ENCODE peak calls at places on chromosomes 11 and 22, in eight cellular contexts. One of them, this sample, is unnamed. For H3K4me1, the result is how much of the 10 kb centered on the place peaks cover.

GRCh38 chr11:82996966-82997606 is 74.6 kb downstream of the RAB30 start:
- DNase-seq in body of pancreas: no peak
- DNase-seq in CD8-positive, alpha-beta T cell: no peak
- DNase-seq in pancreas: peak
- DNase-seq in transverse colon: peak
- DNase-seq in HCT116: no peak
- DNase-seq in fibroblast of lung: no peak
- DNase-seq in psoas muscle: no peak
- DNase-seq in this sample: no peak

GRCh38 chr11:131845255-131845654 is 474.8 kb downstream of the NTM start:
- DNase-seq in transverse colon: no peak
- DNase-seq in body of pancreas: no peak
- DNase-seq in pancreas: no peak
- DNase-seq in CD8-positive, alpha-beta T cell: no peak
- DNase-seq in HCT116: no peak
- DNase-seq in fibroblast of lung: no peak
- DNase-seq in psoas muscle: no peak
- DNase-seq in this sample: no peak

GRCh38 chr11:19935507-19935906 is 222.9 kb downstream of the NAV2 start:
- DNase-seq in body of pancreas: no peak
- DNase-seq in HCT116: no peak
- DNase-seq in psoas muscle: no peak
- DNase-seq in transverse colon: no peak
- DNase-seq in pancreas: no peak
- DNase-seq in fibroblast of lung: peak
- DNase-seq in CD8-positive, alpha-beta T cell: no peak
- DNase-seq in this sample: no peak

GRCh38 chr11:130710022-130710421 is 206.3 kb downstream of the SNX19 start:
- DNase-seq in pancreas: no peak
- DNase-seq in HCT116: no peak
- DNase-seq in psoas muscle: no peak
- DNase-seq in body of pancreas: no peak
- DNase-seq in CD8-positive, alpha-beta T cell: no peak
- DNase-seq in transverse colon: no peak
- DNase-seq in fibroblast of lung: no peak
- DNase-seq in this sample: no peak

GRCh38 chr22:40531951-40532900 is 104.3 kb downstream of the MRTFA start:
- DNase-seq in fibroblast of lung: no peak
- DNase-seq in HCT116: no peak
- DNase-seq in pancreas: no peak
- DNase-seq in transverse colon: no peak
- DNase-seq in psoas muscle: no peak
- DNase-seq in CD8-positive, alpha-beta T cell: no peak
- DNase-seq in body of pancreas: no peak
- DNase-seq in this sample: no peak

GRCh38 chr22:49780281-49780991 is 47.2 kb downstream of the BRD1 start:
- DNase-seq in HCT116: no peak
- DNase-seq in CD8-positive, alpha-beta T cell: no peak
- DNase-seq in psoas muscle: peak
- DNase-seq in body of pancreas: no peak
- DNase-seq in transverse colon: no peak
- DNase-seq in pancreas: no peak
- DNase-seq in fibroblast of lung: no peak
- DNase-seq in this sample: no peak

GRCh38 chr22:39475902-39476301 is 19.1 kb downstream of the MGAT3 start:
- DNase-seq in psoas muscle: peak
- DNase-seq in body of pancreas: no peak
- DNase-seq in fibroblast of lung: no peak
- DNase-seq in HCT116: no peak
- DNase-seq in CD8-positive, alpha-beta T cell: peak
- DNase-seq in pancreas: no peak
- DNase-seq in transverse colon: no peak
- DNase-seq in this sample: no peak

GRCh38 chr11:83685730-83686129 is 399.6 kb upstream of the CCDC90B start:
- DNase-seq in fibroblast of lung: no peak
- DNase-seq in psoas muscle: no peak
- DNase-seq in body of pancreas: no peak
- DNase-seq in CD8-positive, alpha-beta T cell: no peak
- DNase-seq in transverse colon: no peak
- DNase-seq in pancreas: no peak
- DNase-seq in HCT116: no peak
- DNase-seq in this sample: no peak

GRCh38 chr11:85787168-85787567 is 23.8 kb downstream of the SYTL2 start:
- DNase-seq in pancreas: no peak
- DNase-seq in CD8-positive, alpha-beta T cell: no peak
- DNase-seq in body of pancreas: no peak
- DNase-seq in psoas muscle: no peak
- DNase-seq in transverse colon: no peak
- DNase-seq in fibroblast of lung: no peak
- DNase-seq in HCT116: no peak
- DNase-seq in this sample: no peak

GRCh38 chr11:30392221-30392784 is 69.4 kb downstream of the ARL14EP start:
- DNase-seq in transverse colon: no peak
- DNase-seq in CD8-positive, alpha-beta T cell: no peak
- DNase-seq in HCT116: no peak
- DNase-seq in body of pancreas: no peak
- DNase-seq in pancreas: no peak
- DNase-seq in fibroblast of lung: peak
- DNase-seq in psoas muscle: no peak
- DNase-seq in this sample: no peak

GRCh38 chr22:29445508-29445907 is 7.1 kb downstream of the RFPL1 start:
- DNase-seq in pancreas: no peak
- DNase-seq in HCT116: no peak
- DNase-seq in body of pancreas: no peak
- DNase-seq in fibroblast of lung: no peak
- DNase-seq in psoas muscle: no peak
- DNase-seq in CD8-positive, alpha-beta T cell: no peak
- DNase-seq in transverse colon: no peak
- DNase-seq in this sample: no peak

GRCh38 chr22:36323182-36323854 is 64.4 kb downstream of the MYH9 start:
- DNase-seq in CD8-positive, alpha-beta T cell: no peak
- DNase-seq in transverse colon: peak
- DNase-seq in body of pancreas: no peak
- DNase-seq in psoas muscle: no peak
- DNase-seq in HCT116: no peak
- DNase-seq in pancreas: no peak
- DNase-seq in fibroblast of lung: peak
- DNase-seq in this sample: no peak

GRCh38 chr22:45008853-45009751 is 703 bp downstream of the PHF21B start:
- DNase-seq in psoas muscle: no peak
- DNase-seq in pancreas: no peak
- DNase-seq in fibroblast of lung: no peak
- DNase-seq in transverse colon: no peak
- DNase-seq in body of pancreas: no peak
- DNase-seq in HCT116: no peak
- DNase-seq in CD8-positive, alpha-beta T cell: no peak
- DNase-seq in this sample: no peak
- H3K4me3 ChIP-seq in psoas muscle: peak
- H3K4me3 ChIP-seq in pancreas: no peak
- H3K4me3 ChIP-seq in fibroblast of lung: no peak
- H3K4me3 ChIP-seq in transverse colon: peak
- H3K4me3 ChIP-seq in body of pancreas: no peak
- H3K4me3 ChIP-seq in HCT116: no peak
- H3K4me3 ChIP-seq in CD8-positive, alpha-beta T cell: no peak
- H3K4me3 ChIP-seq in this sample: no peak

DNA sequence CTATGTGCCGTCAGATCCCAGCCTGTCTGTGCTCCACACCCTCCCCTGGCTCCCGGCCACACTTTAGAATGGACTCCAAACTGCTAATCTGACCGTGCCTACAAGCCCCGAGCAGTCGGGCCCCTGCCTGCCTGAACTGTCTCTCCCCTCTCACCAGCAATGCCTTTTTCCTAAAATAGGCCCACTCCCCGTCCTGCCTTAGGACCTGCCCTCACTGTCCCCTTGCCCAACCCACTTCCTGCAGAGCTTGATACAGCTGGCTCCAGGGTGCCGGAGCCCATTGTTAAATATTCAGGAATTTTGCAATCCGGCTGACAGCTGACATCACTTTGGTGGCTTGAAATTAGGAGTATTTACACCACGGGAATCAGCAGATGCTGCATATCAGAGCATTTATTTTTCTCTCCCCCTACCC is 21.4 kb downstream of the MN1 start:
- DNase-seq in psoas muscle: no peak
- DNase-seq in body of pancreas: no peak
- DNase-seq in pancreas: no peak
- DNase-seq in fibroblast of lung: no peak
- DNase-seq in transverse colon: no peak
- DNase-seq in CD8-positive, alpha-beta T cell: no peak
- DNase-seq in HCT116: no peak
- DNase-seq in this sample: no peak
- H3K27ac ChIP-seq in psoas muscle: peak
- H3K27ac ChIP-seq in body of pancreas: no peak
- H3K27ac ChIP-seq in pancreas: no peak
- H3K27ac ChIP-seq in fibroblast of lung: no peak
- H3K27ac ChIP-seq in transverse colon: peak
- H3K27ac ChIP-seq in CD8-positive, alpha-beta T cell: no peak
- H3K27ac ChIP-seq in HCT116: no peak
- H3K27ac ChIP-seq in this sample: no peak

GRCh38 chr22:19344420-19344819 is 52.9 kb upstream of the CLTCL1 start:
- DNase-seq in CD8-positive, alpha-beta T cell: no peak
- DNase-seq in transverse colon: no peak
- DNase-seq in body of pancreas: no peak
- DNase-seq in pancreas: no peak
- DNase-seq in HCT116: no peak
- DNase-seq in psoas muscle: no peak
- DNase-seq in fibroblast of lung: no peak
- DNase-seq in this sample: no peak
- H3K4me1 ChIP-seq in CD8-positive, alpha-beta T cell: under half
- H3K4me1 ChIP-seq in transverse colon: under half
- H3K4me1 ChIP-seq in body of pancreas: under half
- H3K4me1 ChIP-seq in pancreas: under half
- H3K4me1 ChIP-seq in HCT116: under half
- H3K4me1 ChIP-seq in psoas muscle: under half
- H3K4me1 ChIP-seq in fibroblast of lung: under half
- H3K4me1 ChIP-seq in this sample: under half

GRCh38 chr11:8709002-8709672 is 26.5 kb downstream of the RPL27A start:
- DNase-seq in transverse colon: peak
- DNase-seq in HCT116: no peak
- DNase-seq in body of pancreas: peak
- DNase-seq in psoas muscle: peak
- DNase-seq in fibroblast of lung: peak
- DNase-seq in pancreas: no peak
- DNase-seq in CD8-positive, alpha-beta T cell: no peak
- DNase-seq in this sample: peak

GRCh38 chr11:8705171-8705570 is 22.6 kb downstream of the RPL27A start:
- DNase-seq in psoas muscle: no peak
- DNase-seq in body of pancreas: no peak
- DNase-seq in pancreas: no peak
- DNase-seq in transverse colon: no peak
- DNase-seq in fibroblast of lung: no peak
- DNase-seq in HCT116: no peak
- DNase-seq in CD8-positive, alpha-beta T cell: no peak
- DNase-seq in this sample: no peak

GRCh38 chr11:8706673-8707432 is 24.3 kb downstream of the RPL27A start:
- DNase-seq in fibroblast of lung: no peak
- DNase-seq in pancreas: no peak
- DNase-seq in CD8-positive, alpha-beta T cell: no peak
- DNase-seq in transverse colon: no peak
- DNase-seq in body of pancreas: no peak
- DNase-seq in psoas muscle: no peak
- DNase-seq in HCT116: no peak
- DNase-seq in this sample: no peak

GRCh38 chr11:8709777-8710176 is 27.2 kb downstream of the RPL27A start:
- DNase-seq in transverse colon: no peak
- DNase-seq in fibroblast of lung: no peak
- DNase-seq in CD8-positive, alpha-beta T cell: no peak
- DNase-seq in HCT116: no peak
- DNase-seq in psoas muscle: no peak
- DNase-seq in pancreas: no peak
- DNase-seq in body of pancreas: no peak
- DNase-seq in this sample: no peak

DNA sequence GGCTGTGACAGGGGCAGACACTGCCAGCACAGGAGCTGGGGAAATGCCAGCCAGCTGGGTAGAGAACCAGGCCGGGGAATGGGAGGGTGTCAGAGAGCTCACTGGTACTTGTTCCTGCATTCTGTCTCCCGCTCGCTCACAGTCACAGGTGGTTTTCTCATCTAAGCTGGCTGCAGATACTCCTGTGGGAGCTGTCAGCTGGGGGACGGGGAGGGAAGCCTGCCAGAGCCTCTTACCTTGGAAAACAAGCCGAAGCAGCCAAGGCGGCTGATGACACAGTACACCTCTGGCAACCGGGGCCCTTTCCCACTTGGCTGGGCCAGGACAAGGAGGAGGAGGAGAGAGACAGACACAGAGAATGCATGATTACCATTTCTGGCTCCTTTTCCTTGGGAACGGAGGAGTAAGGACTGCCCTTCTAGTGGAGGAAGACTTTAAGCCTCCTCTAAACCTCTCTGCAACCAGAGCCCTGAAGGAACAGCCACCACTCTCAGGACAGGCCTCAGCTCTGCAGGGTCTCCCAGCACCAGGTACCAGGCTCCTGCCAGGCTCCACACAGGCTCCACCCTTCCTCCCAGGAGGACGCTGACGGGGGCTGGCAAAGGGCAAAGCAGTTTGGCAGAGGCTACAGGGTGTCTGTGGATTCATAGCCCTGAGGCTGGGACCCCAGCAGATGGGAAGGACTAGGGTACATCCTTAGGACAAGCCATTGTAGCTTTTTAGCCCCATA is 25.1 kb downstream of the RPL27A start:
- DNase-seq in HCT116: no peak
- DNase-seq in pancreas: peak
- DNase-seq in psoas muscle: peak
- DNase-seq in CD8-positive, alpha-beta T cell: no peak
- DNase-seq in fibroblast of lung: no peak
- DNase-seq in transverse colon: peak
- DNase-seq in body of pancreas: peak
- DNase-seq in this sample: no peak
- H3K4me3 ChIP-seq in HCT116: no peak
- H3K4me3 ChIP-seq in pancreas: no peak
- H3K4me3 ChIP-seq in psoas muscle: no peak
- H3K4me3 ChIP-seq in CD8-positive, alpha-beta T cell: no peak
- H3K4me3 ChIP-seq in fibroblast of lung: no peak
- H3K4me3 ChIP-seq in transverse colon: no peak
- H3K4me3 ChIP-seq in body of pancreas: no peak
- H3K4me3 ChIP-seq in this sample: no peak

GRCh38 chr22:27985323-27986275 is 66.5 kb upstream of the PITPNB start:
- DNase-seq in fibroblast of lung: no peak
- DNase-seq in body of pancreas: no peak
- DNase-seq in HCT116: no peak
- DNase-seq in psoas muscle: no peak
- DNase-seq in pancreas: no peak
- DNase-seq in CD8-positive, alpha-beta T cell: no peak
- DNase-seq in transverse colon: no peak
- DNase-seq in this sample: peak

GRCh38 chr22:27986459-27986858 is 67.4 kb upstream of the PITPNB start:
- DNase-seq in pancreas: no peak
- DNase-seq in fibroblast of lung: peak
- DNase-seq in transverse colon: no peak
- DNase-seq in CD8-positive, alpha-beta T cell: no peak
- DNase-seq in psoas muscle: no peak
- DNase-seq in HCT116: no peak
- DNase-seq in body of pancreas: no peak
- DNase-seq in this sample: peak

GRCh38 chr22:27986937-27987336 is 67.9 kb upstream of the PITPNB start:
- DNase-seq in body of pancreas: no peak
- DNase-seq in HCT116: no peak
- DNase-seq in psoas muscle: no peak
- DNase-seq in fibroblast of lung: no peak
- DNase-seq in pancreas: no peak
- DNase-seq in transverse colon: no peak
- DNase-seq in CD8-positive, alpha-beta T cell: no peak
- DNase-seq in this sample: no peak

GRCh38 chr22:27988704-27989103 is 69.6 kb upstream of the PITPNB start:
- DNase-seq in HCT116: no peak
- DNase-seq in psoas muscle: no peak
- DNase-seq in body of pancreas: no peak
- DNase-seq in CD8-positive, alpha-beta T cell: no peak
- DNase-seq in transverse colon: no peak
- DNase-seq in pancreas: no peak
- DNase-seq in fibroblast of lung: no peak
- DNase-seq in this sample: no peak

GRCh38 chr22:27987557-27987956 is 68.5 kb upstream of the PITPNB start:
- DNase-seq in CD8-positive, alpha-beta T cell: no peak
- DNase-seq in body of pancreas: no peak
- DNase-seq in pancreas: no peak
- DNase-seq in HCT116: no peak
- DNase-seq in psoas muscle: no peak
- DNase-seq in fibroblast of lung: peak
- DNase-seq in transverse colon: no peak
- DNase-seq in this sample: no peak
- H3K27ac ChIP-seq in CD8-positive, alpha-beta T cell: no peak
- H3K27ac ChIP-seq in body of pancreas: no peak
- H3K27ac ChIP-seq in pancreas: no peak
- H3K27ac ChIP-seq in HCT116: no peak
- H3K27ac ChIP-seq in psoas muscle: no peak
- H3K27ac ChIP-seq in fibroblast of lung: peak
- H3K27ac ChIP-seq in transverse colon: no peak
- H3K27ac ChIP-seq in this sample: no peak

This sample was measured in right lobe of liver.